ENCODE peak calls at places on chromosome 12, in ten cellular contexts. One of them, this sample, is unnamed.

GRCh38 chr12:124007810-124008570 is 35.0 kb downstream of the ZNF664 start:
- DNase-seq in hippocampal formation: no peak
- DNase-seq in NCI-H187 treated with DMSO at 0.1 percent for 48 hours: no peak
- DNase-seq in AG08396: no peak
- DNase-seq in activated naive CD4-positive, alpha-beta T cell: no peak
- DNase-seq in EL: no peak
- DNase-seq in esophagus muscularis mucosa: no peak
- DNase-seq in stimulated activated naive CD4-positive, alpha-beta T cell: no peak
- DNase-seq in brain microvascular endothelial cell: no peak
- DNase-seq in NCI-H2081: no peak
- DNase-seq in this sample: no peak

GRCh38 chr12:52341066-52341580 is 19.9 kb upstream of the KRT83 start:
- DNase-seq in hippocampal formation: no peak
- DNase-seq in NCI-H187 treated with DMSO at 0.1 percent for 48 hours: no peak
- DNase-seq in AG08396: no peak
- DNase-seq in activated naive CD4-positive, alpha-beta T cell: no peak
- DNase-seq in EL: no peak
- DNase-seq in esophagus muscularis mucosa: no peak
- DNase-seq in stimulated activated naive CD4-positive, alpha-beta T cell: no peak
- DNase-seq in brain microvascular endothelial cell: no peak
- DNase-seq in NCI-H2081: no peak
- DNase-seq in this sample: no peak

GRCh38 chr12:99135376-99135775 is 490.3 kb downstream of the APAF1 start:
- DNase-seq in hippocampal formation: no peak
- DNase-seq in NCI-H187 treated with DMSO at 0.1 percent for 48 hours: no peak
- DNase-seq in AG08396: no peak
- DNase-seq in activated naive CD4-positive, alpha-beta T cell: no peak
- DNase-seq in EL: no peak
- DNase-seq in esophagus muscularis mucosa: no peak
- DNase-seq in stimulated activated naive CD4-positive, alpha-beta T cell: no peak
- DNase-seq in brain microvascular endothelial cell: no peak
- DNase-seq in NCI-H2081: no peak
- DNase-seq in this sample: no peak

GRCh38 chr12:50240792-50241114 is 42.6 kb downstream of the LIMA1 start:
- DNase-seq in hippocampal formation: no peak
- DNase-seq in NCI-H187 treated with DMSO at 0.1 percent for 48 hours: no peak
- DNase-seq in AG08396: no peak
- DNase-seq in activated naive CD4-positive, alpha-beta T cell: no peak
- DNase-seq in EL: no peak
- DNase-seq in esophagus muscularis mucosa: no peak
- DNase-seq in stimulated activated naive CD4-positive, alpha-beta T cell: no peak
- DNase-seq in brain microvascular endothelial cell: no peak
- DNase-seq in NCI-H2081: no peak
- DNase-seq in this sample: no peak

GRCh38 chr12:84159245-84159644 is 753.4 kb downstream of the SLC6A15 start:
- DNase-seq in hippocampal formation: no peak
- DNase-seq in NCI-H187 treated with DMSO at 0.1 percent for 48 hours: no peak
- DNase-seq in AG08396: peak; percentile 3
- DNase-seq in activated naive CD4-positive, alpha-beta T cell: no peak
- DNase-seq in EL: peak; percentile 6
- DNase-seq in esophagus muscularis mucosa: no peak
- DNase-seq in stimulated activated naive CD4-positive, alpha-beta T cell: no peak
- DNase-seq in brain microvascular endothelial cell: no peak
- DNase-seq in NCI-H2081: no peak
- DNase-seq in this sample: no peak

GRCh38 chr12:101267111-101267510 is 12.8 kb upstream of the UTP20 start:
- DNase-seq in hippocampal formation: no peak
- DNase-seq in NCI-H187 treated with DMSO at 0.1 percent for 48 hours: no peak
- DNase-seq in AG08396: no peak
- DNase-seq in activated naive CD4-positive, alpha-beta T cell: no peak
- DNase-seq in EL: no peak
- DNase-seq in esophagus muscularis mucosa: peak; percentile 77
- DNase-seq in stimulated activated naive CD4-positive, alpha-beta T cell: no peak
- DNase-seq in brain microvascular endothelial cell: no peak
- DNase-seq in NCI-H2081: no peak
- DNase-seq in this sample: no peak

GRCh38 chr12:70661762-70662161 is 24.5 kb upstream of the PTPRB start:
- DNase-seq in hippocampal formation: no peak
- DNase-seq in NCI-H187 treated with DMSO at 0.1 percent for 48 hours: no peak
- DNase-seq in AG08396: peak; percentile 39
- DNase-seq in activated naive CD4-positive, alpha-beta T cell: no peak
- DNase-seq in EL: peak; percentile 93
- DNase-seq in esophagus muscularis mucosa: no peak
- DNase-seq in stimulated activated naive CD4-positive, alpha-beta T cell: no peak
- DNase-seq in brain microvascular endothelial cell: peak; percentile 81
- DNase-seq in NCI-H2081: no peak
- DNase-seq in this sample: no peak

GRCh38 chr12:72144553-72144952 is 127.6 kb upstream of the TRHDE start:
- DNase-seq in hippocampal formation: no peak
- DNase-seq in NCI-H187 treated with DMSO at 0.1 percent for 48 hours: no peak
- DNase-seq in AG08396: no peak
- DNase-seq in activated naive CD4-positive, alpha-beta T cell: no peak
- DNase-seq in EL: no peak
- DNase-seq in esophagus muscularis mucosa: no peak
- DNase-seq in stimulated activated naive CD4-positive, alpha-beta T cell: no peak
- DNase-seq in brain microvascular endothelial cell: no peak
- DNase-seq in NCI-H2081: no peak
- DNase-seq in this sample: no peak

GRCh38 chr12:16421806-16422205 is 74.4 kb downstream of the MGST1 start:
- DNase-seq in hippocampal formation: no peak
- DNase-seq in NCI-H187 treated with DMSO at 0.1 percent for 48 hours: no peak
- DNase-seq in AG08396: peak; percentile 10
- DNase-seq in activated naive CD4-positive, alpha-beta T cell: no peak
- DNase-seq in EL: peak; percentile 2
- DNase-seq in esophagus muscularis mucosa: no peak
- DNase-seq in stimulated activated naive CD4-positive, alpha-beta T cell: no peak
- DNase-seq in brain microvascular endothelial cell: peak; percentile 2
- DNase-seq in NCI-H2081: no peak
- DNase-seq in this sample: no peak

GRCh38 chr12:120240495-120240833 is 25.1 kb downstream of the PXN start:
- DNase-seq in hippocampal formation: no peak
- DNase-seq in NCI-H187 treated with DMSO at 0.1 percent for 48 hours: no peak
- DNase-seq in AG08396: no peak
- DNase-seq in activated naive CD4-positive, alpha-beta T cell: no peak
- DNase-seq in EL: no peak
- DNase-seq in esophagus muscularis mucosa: no peak
- DNase-seq in stimulated activated naive CD4-positive, alpha-beta T cell: no peak
- DNase-seq in brain microvascular endothelial cell: no peak
- DNase-seq in NCI-H2081: no peak
- DNase-seq in this sample: no peak

GRCh38 chr12:60529261-60529660 is 933.4 kb downstream of the SLC16A7 start:
- DNase-seq in hippocampal formation: no peak
- DNase-seq in NCI-H187 treated with DMSO at 0.1 percent for 48 hours: no peak
- DNase-seq in AG08396: no peak
- DNase-seq in activated naive CD4-positive, alpha-beta T cell: no peak
- DNase-seq in EL: no peak
- DNase-seq in esophagus muscularis mucosa: peak; percentile 78
- DNase-seq in stimulated activated naive CD4-positive, alpha-beta T cell: no peak
- DNase-seq in brain microvascular endothelial cell: no peak
- DNase-seq in NCI-H2081: no peak
- DNase-seq in this sample: no peak

GRCh38 chr12:132118876-132119275 is 25.2 kb downstream of the DDX51 start:
- DNase-seq in hippocampal formation: no peak
- DNase-seq in NCI-H187 treated with DMSO at 0.1 percent for 48 hours: no peak
- DNase-seq in AG08396: no peak
- DNase-seq in activated naive CD4-positive, alpha-beta T cell: no peak
- DNase-seq in EL: no peak
- DNase-seq in esophagus muscularis mucosa: no peak
- DNase-seq in stimulated activated naive CD4-positive, alpha-beta T cell: no peak
- DNase-seq in brain microvascular endothelial cell: no peak
- DNase-seq in NCI-H2081: no peak
- DNase-seq in this sample: no peak

GRCh38 chr12:54158581-54158980 is 30.2 kb downstream of the SMUG1 start:
- DNase-seq in hippocampal formation: no peak
- DNase-seq in NCI-H187 treated with DMSO at 0.1 percent for 48 hours: no peak
- DNase-seq in AG08396: no peak
- DNase-seq in activated naive CD4-positive, alpha-beta T cell: no peak
- DNase-seq in EL: no peak
- DNase-seq in esophagus muscularis mucosa: no peak
- DNase-seq in stimulated activated naive CD4-positive, alpha-beta T cell: no peak
- DNase-seq in brain microvascular endothelial cell: no peak
- DNase-seq in NCI-H2081: no peak
- DNase-seq in this sample: no peak

GRCh38 chr12:56206373-56207166 is 15.2 kb downstream of the RNF41 start:
- DNase-seq in hippocampal formation: peak; percentile 10
- DNase-seq in NCI-H187 treated with DMSO at 0.1 percent for 48 hours: no peak
- DNase-seq in AG08396: no peak
- DNase-seq in activated naive CD4-positive, alpha-beta T cell: no peak
- DNase-seq in EL: peak; percentile 62
- DNase-seq in esophagus muscularis mucosa: no peak
- DNase-seq in stimulated activated naive CD4-positive, alpha-beta T cell: peak; percentile 16
- DNase-seq in brain microvascular endothelial cell: peak; percentile 62
- DNase-seq in NCI-H2081: peak; percentile 8
- DNase-seq in this sample: no peak

GRCh38 chr12:112198120-112198733 is 72.9 kb downstream of the TRAFD1 start:
- DNase-seq in hippocampal formation: peak; percentile 40
- DNase-seq in NCI-H187 treated with DMSO at 0.1 percent for 48 hours: no peak
- DNase-seq in AG08396: peak; percentile 69
- DNase-seq in activated naive CD4-positive, alpha-beta T cell: peak; percentile 3
- DNase-seq in EL: peak; percentile 51
- DNase-seq in esophagus muscularis mucosa: no peak
- DNase-seq in stimulated activated naive CD4-positive, alpha-beta T cell: peak; percentile 40
- DNase-seq in brain microvascular endothelial cell: peak; percentile 47
- DNase-seq in NCI-H2081: peak; percentile 65
- DNase-seq in this sample: no peak

GRCh38 chr12:30166416-30166815 is 382.7 kb upstream of the TMTC1 start:
- DNase-seq in hippocampal formation: no peak
- DNase-seq in NCI-H187 treated with DMSO at 0.1 percent for 48 hours: no peak
- DNase-seq in AG08396: no peak
- DNase-seq in activated naive CD4-positive, alpha-beta T cell: no peak
- DNase-seq in EL: no peak
- DNase-seq in esophagus muscularis mucosa: no peak
- DNase-seq in stimulated activated naive CD4-positive, alpha-beta T cell: no peak
- DNase-seq in brain microvascular endothelial cell: no peak
- DNase-seq in NCI-H2081: no peak
- DNase-seq in this sample: no peak

GRCh38 chr12:111462134-111462821 is 56.6 kb downstream of the SH2B3 start:
- DNase-seq in hippocampal formation: no peak
- DNase-seq in NCI-H187 treated with DMSO at 0.1 percent for 48 hours: no peak
- DNase-seq in AG08396: peak; percentile 34
- DNase-seq in activated naive CD4-positive, alpha-beta T cell: no peak
- DNase-seq in EL: peak; percentile 76
- DNase-seq in esophagus muscularis mucosa: no peak
- DNase-seq in stimulated activated naive CD4-positive, alpha-beta T cell: no peak
- DNase-seq in brain microvascular endothelial cell: no peak
- DNase-seq in NCI-H2081: no peak
- DNase-seq in this sample: no peak

GRCh38 chr12:78674311-78675085 is 190.1 kb upstream of the SYT1 start:
- DNase-seq in hippocampal formation: no peak
- DNase-seq in NCI-H187 treated with DMSO at 0.1 percent for 48 hours: no peak
- DNase-seq in AG08396: peak; percentile 6
- DNase-seq in activated naive CD4-positive, alpha-beta T cell: no peak
- DNase-seq in EL: peak; percentile 10
- DNase-seq in esophagus muscularis mucosa: no peak
- DNase-seq in stimulated activated naive CD4-positive, alpha-beta T cell: no peak
- DNase-seq in brain microvascular endothelial cell: peak; percentile 39
- DNase-seq in NCI-H2081: no peak
- DNase-seq in this sample: no peak

GRCh38 chr12:49955899-49956662 is 5.5 kb downstream of the AQP2 start:
- DNase-seq in hippocampal formation: no peak
- DNase-seq in NCI-H187 treated with DMSO at 0.1 percent for 48 hours: no peak
- DNase-seq in AG08396: no peak
- DNase-seq in activated naive CD4-positive, alpha-beta T cell: no peak
- DNase-seq in EL: no peak
- DNase-seq in esophagus muscularis mucosa: no peak
- DNase-seq in stimulated activated naive CD4-positive, alpha-beta T cell: no peak
- DNase-seq in brain microvascular endothelial cell: no peak
- DNase-seq in NCI-H2081: no peak
- DNase-seq in this sample: no peak

GRCh38 chr12:93136243-93137015 is 207.3 kb upstream of the EEA1 start:
- DNase-seq in hippocampal formation: no peak
- DNase-seq in NCI-H187 treated with DMSO at 0.1 percent for 48 hours: no peak
- DNase-seq in AG08396: no peak
- DNase-seq in activated naive CD4-positive, alpha-beta T cell: no peak
- DNase-seq in EL: no peak
- DNase-seq in esophagus muscularis mucosa: no peak
- DNase-seq in stimulated activated naive CD4-positive, alpha-beta T cell: no peak
- DNase-seq in brain microvascular endothelial cell: no peak
- DNase-seq in NCI-H2081: no peak
- DNase-seq in this sample: no peak

GRCh38 chr12:82694970-82695369 is 8.3 kb downstream of the TMTC2 start:
- DNase-seq in hippocampal formation: no peak
- DNase-seq in NCI-H187 treated with DMSO at 0.1 percent for 48 hours: no peak
- DNase-seq in AG08396: peak; percentile 12
- DNase-seq in activated naive CD4-positive, alpha-beta T cell: no peak
- DNase-seq in EL: peak; percentile 41
- DNase-seq in esophagus muscularis mucosa: no peak
- DNase-seq in stimulated activated naive CD4-positive, alpha-beta T cell: no peak
- DNase-seq in brain microvascular endothelial cell: no peak
- DNase-seq in NCI-H2081: no peak
- DNase-seq in this sample: no peak

GRCh38 chr12:4027412-4027811 is 154.2 kb upstream of the PARP11 start:
- DNase-seq in hippocampal formation: no peak
- DNase-seq in NCI-H187 treated with DMSO at 0.1 percent for 48 hours: no peak
- DNase-seq in AG08396: no peak
- DNase-seq in activated naive CD4-positive, alpha-beta T cell: peak; percentile 18
- DNase-seq in EL: peak; percentile 15
- DNase-seq in esophagus muscularis mucosa: no peak
- DNase-seq in stimulated activated naive CD4-positive, alpha-beta T cell: peak; percentile 68
- DNase-seq in brain microvascular endothelial cell: no peak
- DNase-seq in NCI-H2081: no peak
- DNase-seq in this sample: no peak

GRCh38 chr12:56193025-56193578 is 3.8 kb upstream of the SMARCC2 start:
- DNase-seq in hippocampal formation: peak; percentile 32
- DNase-seq in NCI-H187 treated with DMSO at 0.1 percent for 48 hours: peak; percentile 75
- DNase-seq in AG08396: peak; percentile 67
- DNase-seq in activated naive CD4-positive, alpha-beta T cell: peak; percentile 12
- DNase-seq in EL: peak; percentile 81
- DNase-seq in esophagus muscularis mucosa: no peak
- DNase-seq in stimulated activated naive CD4-positive, alpha-beta T cell: peak; percentile 74
- DNase-seq in brain microvascular endothelial cell: peak; percentile 79
- DNase-seq in NCI-H2081: peak; percentile 92
- DNase-seq in this sample: peak; percentile 29

GRCh38 chr12:26172478-26172877 is 22.9 kb upstream of the SSPN start:
- DNase-seq in hippocampal formation: no peak
- DNase-seq in NCI-H187 treated with DMSO at 0.1 percent for 48 hours: no peak
- DNase-seq in AG08396: no peak
- DNase-seq in activated naive CD4-positive, alpha-beta T cell: no peak
- DNase-seq in EL: no peak
- DNase-seq in esophagus muscularis mucosa: no peak
- DNase-seq in stimulated activated naive CD4-positive, alpha-beta T cell: no peak
- DNase-seq in brain microvascular endothelial cell: no peak
- DNase-seq in NCI-H2081: no peak
- DNase-seq in this sample: no peak

GRCh38 chr12:62977419-62977818 is 42.5 kb upstream of the PPM1H start:
- DNase-seq in hippocampal formation: no peak
- DNase-seq in NCI-H187 treated with DMSO at 0.1 percent for 48 hours: peak; percentile 63
- DNase-seq in AG08396: no peak
- DNase-seq in activated naive CD4-positive, alpha-beta T cell: no peak
- DNase-seq in EL: peak; percentile 82
- DNase-seq in esophagus muscularis mucosa: no peak
- DNase-seq in stimulated activated naive CD4-positive, alpha-beta T cell: no peak
- DNase-seq in brain microvascular endothelial cell: peak; percentile 44
- DNase-seq in NCI-H2081: no peak
- DNase-seq in this sample: no peak

GRCh38 chr12:130639759-130640158 is 76.3 kb downstream of the RIMBP2 start:
- DNase-seq in hippocampal formation: no peak
- DNase-seq in NCI-H187 treated with DMSO at 0.1 percent for 48 hours: no peak
- DNase-seq in AG08396: no peak
- DNase-seq in activated naive CD4-positive, alpha-beta T cell: no peak
- DNase-seq in EL: no peak
- DNase-seq in esophagus muscularis mucosa: no peak
- DNase-seq in stimulated activated naive CD4-positive, alpha-beta T cell: no peak
- DNase-seq in brain microvascular endothelial cell: no peak
- DNase-seq in NCI-H2081: no peak
- DNase-seq in this sample: no peak

GRCh38 chr12:131132118-131132892 is 178.6 kb downstream of the ADGRD1 start:
- DNase-seq in hippocampal formation: peak; percentile 56
- DNase-seq in NCI-H187 treated with DMSO at 0.1 percent for 48 hours: no peak
- DNase-seq in AG08396: peak; percentile 47
- DNase-seq in activated naive CD4-positive, alpha-beta T cell: peak; percentile 72
- DNase-seq in EL: peak; percentile 12
- DNase-seq in esophagus muscularis mucosa: no peak
- DNase-seq in stimulated activated naive CD4-positive, alpha-beta T cell: peak; percentile 63
- DNase-seq in brain microvascular endothelial cell: peak; percentile 55
- DNase-seq in NCI-H2081: peak; percentile 20
- DNase-seq in this sample: no peak

GRCh38 chr12:24853588-24853987 is 95.3 kb downstream of the BCAT1 start:
- DNase-seq in hippocampal formation: no peak
- DNase-seq in NCI-H187 treated with DMSO at 0.1 percent for 48 hours: no peak
- DNase-seq in AG08396: peak; percentile 8
- DNase-seq in activated naive CD4-positive, alpha-beta T cell: no peak
- DNase-seq in EL: peak; percentile 75
- DNase-seq in esophagus muscularis mucosa: no peak
- DNase-seq in stimulated activated naive CD4-positive, alpha-beta T cell: no peak
- DNase-seq in brain microvascular endothelial cell: no peak
- DNase-seq in NCI-H2081: no peak
- DNase-seq in this sample: no peak